ENCODE peak calls at places on chromosomes 2 and 18, in five cellular contexts. F is coronary artery, B is small intestine, R is cardiac muscle cell, W is A549. T is an unnamed sample.
A peak's percentile ranks its signal among the peaks of the same experiment; 100 is the strongest.

GRCh38 chr2:223369889-223370288 is 232.3 kb downstream of the SCG2 start:
- DNase-seq in F (no peak), B (no peak), R (no peak), W (no peak), T (no peak)

GRCh38 chr2:176104338-176105077 is 2.6 kb upstream of the HOXD11 start:
- DNase-seq in F (no peak), B (no peak), R (peak; percentile 44), W (peak; percentile 62), T (no peak)

GRCh38 chr2:12287220-12287751 is 429.4 kb upstream of the TRIB2 start:
- DNase-seq in F (no peak), B (no peak), R (no peak), W (no peak), T (no peak)

GRCh38 chr2:71963295-71963694 is 184.4 kb downstream of the CYP26B1 start:
- DNase-seq in F (no peak), B (no peak), R (no peak), W (no peak), T (no peak)

GRCh38 chr2:38092196-38092902 is 16.4 kb upstream of the CYP1B1 start:
- DNase-seq in F (no peak), B (no peak), R (no peak), W (no peak), T (no peak)

GRCh38 chr2:39124770-39125075 is 3.9 kb upstream of the SOS1 start:
- DNase-seq in F (no peak), B (no peak), R (no peak), W (no peak), T (no peak)

GRCh38 chr2:54570925-54571694 is 115.0 kb downstream of the SPTBN1 start:
- DNase-seq in F (no peak), B (peak; percentile 61), R (peak; percentile 61), W (peak; percentile 71), T (peak; percentile 84)

GRCh38 chr2:96928277-96928781 is 58.1 kb downstream of the FAM178B start:
- DNase-seq in F (no peak), B (no peak), R (no peak), W (no peak), T (no peak)

GRCh38 chr18:74251297-74252031 is 40.3 kb downstream of the CYB5A start:
- DNase-seq in F (no peak), B (peak; percentile 88), R (no peak), W (peak; percentile 41), T (no peak)

GRCh38 chr2:17588031-17588430 is 47.5 kb downstream of the VSNL1 start:
- DNase-seq in F (no peak), B (no peak), R (no peak), W (no peak), T (no peak)

GRCh38 chr2:122866095-122866494 is 1110.6 kb downstream of the TSN start:
- DNase-seq in F (no peak), B (no peak), R (no peak), W (no peak), T (no peak)

GRCh38 chr2:15363142-15363541 is 198.0 kb downstream of the NBAS start:
- DNase-seq in F (no peak), B (no peak), R (no peak), W (no peak), T (no peak)

GRCh38 chr2:68746408-68746807 is 11.8 kb downstream of the ARHGAP25 start:
- DNase-seq in F (no peak), B (no peak), R (no peak), W (no peak), T (no peak)

GRCh38 chr2:131673400-131674173 is 145.9 kb downstream of the CCDC74A start:
- DNase-seq in F (peak; percentile 83), B (peak; percentile 77), R (peak; percentile 84), W (peak; percentile 59), T (peak; percentile 81)

GRCh38 chr2:46325178-46325928 is 28.1 kb downstream of the EPAS1 start:
- DNase-seq in F (no peak), B (no peak), R (no peak), W (no peak), T (no peak)

GRCh38 chr2:20595439-20596192 is 55.3 kb downstream of the HS1BP3 start:
- DNase-seq in F (peak; percentile 72), B (no peak), R (no peak), W (no peak), T (peak; percentile 82)

GRCh38 chr2:64263315-64263714 is 119.1 kb upstream of the PELI1 start:
- DNase-seq in F (no peak), B (peak; percentile 24), R (no peak), W (no peak), T (peak; percentile 10)

GRCh38 chr2:114729025-114729424 is 286.6 kb downstream of the DPP10 start:
- DNase-seq in F (no peak), B (no peak), R (peak; percentile 42), W (no peak), T (no peak)

GRCh38 chr18:67938691-67939090 is 422.2 kb upstream of the DSEL start:
- DNase-seq in F (no peak), B (no peak), R (no peak), W (no peak), T (no peak)

GRCh38 chr18:67672719-67673118 is 156.2 kb upstream of the DSEL start:
- DNase-seq in F (no peak), B (no peak), R (no peak), W (no peak), T (no peak)

GRCh38 chr2:43327119-43327518 is 100.7 kb upstream of the ZFP36L2 start:
- DNase-seq in F (no peak), B (no peak), R (no peak), W (no peak), T (no peak)

GRCh38 chr18:55856679-55857078 is 268.7 kb upstream of the TCF4 start:
- DNase-seq in F (no peak), B (no peak), R (no peak), W (no peak), T (no peak)

GRCh38 chr18:38898167-38898566 is 1332.6 kb upstream of the CELF4 start:
- DNase-seq in F (no peak), B (no peak), R (no peak), W (no peak), T (no peak)

GRCh38 chr2:12090590-12090989 is 344.2 kb downstream of the LPIN1 start:
- DNase-seq in F (no peak), B (no peak), R (no peak), W (no peak), T (no peak)

GRCh38 chr2:185700883-185701282 is 37.7 kb upstream of the FSIP2 start:
- DNase-seq in F (no peak), B (no peak), R (peak; percentile 44), W (no peak), T (no peak)

DNA sequence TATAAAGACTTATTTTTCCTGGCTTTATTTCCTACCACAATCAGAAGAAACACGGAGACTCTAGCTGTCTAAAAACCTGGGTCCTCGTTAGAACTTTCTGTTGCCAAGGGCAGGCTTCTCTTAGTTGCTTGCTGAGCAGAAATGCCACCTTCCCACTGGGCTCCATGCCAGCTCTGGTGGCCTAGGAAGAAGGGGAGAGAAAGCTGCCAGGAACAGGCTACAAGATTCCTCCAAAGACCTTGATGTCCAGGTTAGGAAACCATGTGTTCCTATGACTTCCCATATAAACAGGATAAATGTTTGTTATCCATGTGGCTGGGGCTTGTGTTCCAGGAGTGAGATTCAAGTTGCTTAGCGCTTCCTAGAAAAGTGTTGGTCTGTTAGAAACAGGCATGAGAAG is 17.9 kb upstream of the TMEM18 start:
- DNase-seq in F (no peak), B (no peak), R (no peak), W (no peak), T (no peak)
- H3K4me3 ChIP-seq in F (no peak overlapping the region), B (no peak overlapping the region), R (no peak overlapping the region), W (no peak overlapping the region), T (no peak overlapping the region)

GRCh38 chr2:98461650-98462049 is 17.0 kb downstream of the INPP4A start:
- DNase-seq in F (peak; percentile 40), B (no peak), R (no peak), W (no peak), T (no peak)

GRCh38 chr2:98463551-98463971 is 18.9 kb downstream of the INPP4A start:
- DNase-seq in F (peak; percentile 64), B (no peak), R (no peak), W (no peak), T (no peak)

GRCh38 chr2:98463988-98464771 is 19.5 kb downstream of the INPP4A start:
- DNase-seq in F (no peak), B (peak; percentile 55), R (no peak), W (no peak), T (no peak)

GRCh38 chr2:98464772-98465310 is 20.2 kb downstream of the INPP4A start:
- DNase-seq in F (no peak), B (peak; percentile 46), R (no peak), W (no peak), T (peak; percentile 13)

DNA sequence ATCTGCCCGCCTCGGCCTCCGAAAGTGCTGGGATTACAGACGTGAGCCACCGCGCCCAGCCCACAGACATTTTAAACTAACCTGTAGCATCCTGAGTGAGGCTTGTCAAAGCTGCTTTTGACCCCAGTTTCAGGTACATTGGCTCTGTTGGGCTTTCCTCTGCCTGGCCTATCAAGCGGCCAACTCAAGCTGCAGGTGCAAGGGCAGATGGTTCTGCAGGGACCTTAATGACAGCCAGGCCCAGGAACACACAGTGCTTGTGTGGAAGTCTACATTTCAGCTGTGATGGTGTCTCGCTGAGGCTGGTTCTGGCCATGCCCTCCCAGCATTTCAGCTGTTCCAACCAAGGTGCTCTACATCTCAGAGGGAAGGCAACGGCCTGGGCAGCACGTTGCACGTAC is 18.4 kb downstream of the INPP4A start:
- DNase-seq in F (no peak), B (no peak), R (no peak), W (no peak), T (no peak)
- H3K4me3 ChIP-seq in F (no peak overlapping the region), B (no peak overlapping the region), R (no peak overlapping the region), W (no peak overlapping the region), T (no peak overlapping the region)

GRCh38 chr2:190535586-190535985 is 1.1 kb upstream of the NEMP2 start:
- DNase-seq in F (no peak), B (peak; percentile 24), R (no peak), W (no peak), T (peak; percentile 6)
- H3K4me3 ChIP-seq in F (peak overlapping the region; percentile 87), B (no peak overlapping the region), R (peak overlapping the region; percentile 38), W (peak overlapping the region; percentile 60), T (peak overlapping the region; percentile 74)

DNA sequence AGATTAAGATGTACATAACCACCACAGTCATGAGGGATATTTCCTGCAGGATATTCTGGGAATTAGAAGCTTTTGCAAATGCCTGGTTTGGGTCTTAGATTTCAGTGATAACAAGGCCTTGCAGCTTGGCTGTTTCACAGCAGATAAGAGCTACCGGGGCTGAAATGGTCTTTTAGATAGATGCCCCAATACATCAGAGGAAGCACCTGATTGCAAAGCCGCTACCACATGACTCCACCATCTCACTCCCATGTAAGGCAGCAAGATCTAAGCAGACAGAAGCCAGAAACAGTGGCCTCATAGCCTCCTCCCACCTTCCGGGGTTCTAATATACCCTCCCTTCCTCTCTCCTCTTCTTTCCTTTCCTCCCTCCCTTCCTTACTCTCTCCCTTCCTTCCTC is 31.1 kb upstream of the EPG5 start:
- DNase-seq in F (no peak), B (no peak), R (no peak), W (no peak), T (no peak)
- H3K4me3 ChIP-seq in F (no peak overlapping the region), B (no peak overlapping the region), R (no peak overlapping the region), W (no peak overlapping the region), T (no peak overlapping the region)

DNA sequence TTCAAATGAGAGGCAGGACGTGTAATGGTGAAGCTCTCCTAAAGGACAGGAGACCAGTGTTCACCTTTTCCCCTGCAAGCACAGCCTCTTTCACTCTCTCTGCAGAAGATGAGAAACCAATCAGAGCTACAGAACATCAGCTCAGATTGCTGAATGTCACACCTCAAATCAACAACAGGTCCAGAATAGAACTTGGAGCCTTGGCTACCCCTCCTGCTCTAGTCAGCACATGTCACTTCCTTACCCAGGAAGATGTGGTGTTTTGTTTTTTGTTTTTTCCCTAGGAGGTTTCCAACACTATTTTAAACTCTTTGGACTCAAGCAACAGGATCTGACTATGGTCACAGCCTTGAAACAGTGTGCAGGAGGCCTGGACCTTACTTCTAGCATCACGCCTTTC is 41.3 kb upstream of the PCBP1 start:
- DNase-seq in F (no peak), B (no peak), R (no peak), W (no peak), T (no peak)
- H3K4me3 ChIP-seq in F (no peak overlapping the region), B (no peak overlapping the region), R (no peak overlapping the region), W (no peak overlapping the region), T (no peak overlapping the region)